ENCODE peak calls at places on chromosomes 3 and 15, in eight cellular contexts. N is neuronal stem cell; K is naive thymus-derived CD4-positive, alpha-beta T cell; G is uterus; W is PC-9; C is cardiac muscle cell; I is astrocyte; R is colonic mucosa. Q is an unnamed sample. For H3K9me3, the result is how much of the 10 kb centered on the place peaks cover.

GRCh38 chr3:12107071-12107713 is 51.5 kb downstream of the TIMP4 start:
- DNase-seq in I (no peak), C (no peak), G (no peak), R (no peak), W (no peak), K (no peak), N (no peak), Q (no peak)

GRCh38 chr3:15969874-15970640 is 172.3 kb upstream of the ANKRD28 start:
- DNase-seq in N (no peak), C (no peak), K (no peak), I (no peak), R (no peak), W (no peak), G (no peak), Q (no peak)

GRCh38 chr15:23403550-23403949 is 43.5 kb downstream of the GOLGA6L2 start:
- DNase-seq in W (no peak), N (no peak), R (no peak), K (no peak), I (no peak), G (no peak), C (no peak), Q (peak)

GRCh38 chr3:71926242-71926560 is 141.3 kb upstream of the PROK2 start:
- DNase-seq in N (no peak), I (no peak), G (peak), C (peak), R (peak), K (no peak), W (no peak), Q (no peak)

GRCh38 chr3:195086341-195086740 is 184.6 kb downstream of the XXYLT1 start:
- DNase-seq in G (no peak), I (no peak), K (peak), C (no peak), N (no peak), W (no peak), R (no peak), Q (no peak)

GRCh38 chr15:33309602-33310276 is 1.0 kb upstream of the RYR3 start:
- DNase-seq in N (peak), W (no peak), G (peak), I (no peak), R (peak), C (peak), K (no peak), Q (no peak)

GRCh38 chr15:90865702-90866101 is 2.7 kb upstream of the FURIN start:
- DNase-seq in W (no peak), G (no peak), N (no peak), I (no peak), R (no peak), K (no peak), C (no peak), Q (no peak)

GRCh38 chr3:4739289-4740236 is 239.7 kb upstream of the BHLHE40 start:
- DNase-seq in K (no peak), R (no peak), N (no peak), G (no peak), W (no peak), C (no peak), I (no peak), Q (no peak)

GRCh38 chr15:51849866-51850265 is 20.4 kb downstream of the TMOD3 start:
- DNase-seq in N (no peak), R (no peak), I (no peak), W (no peak), G (no peak), K (no peak), C (no peak), Q (no peak)

GRCh38 chr15:77419050-77419835 is 661 bp downstream of the PEAK1 start:
- DNase-seq in N (peak), R (peak), I (peak), C (peak), K (peak), G (peak), W (no peak), Q (peak)

GRCh38 chr3:124174463-124174862 is 182.5 kb upstream of the ROPN1 start:
- DNase-seq in C (peak), N (no peak), W (no peak), R (no peak), G (peak), K (no peak), I (no peak), Q (peak)

GRCh38 chr3:56926513-56927282 is 124.9 kb upstream of the ARHGEF3 start:
- DNase-seq in G (peak), N (no peak), K (no peak), I (peak), C (no peak), R (no peak), W (no peak), Q (no peak)

GRCh38 chr3:106428565-106428994 is 559.8 kb upstream of the CBLB start:
- DNase-seq in K (no peak), C (no peak), R (no peak), W (peak), I (peak), N (no peak), G (peak), Q (no peak)

GRCh38 chr3:6753536-6753935 is 107.4 kb upstream of the GRM7 start:
- DNase-seq in K (no peak), C (no peak), G (no peak), W (no peak), R (peak), I (no peak), N (no peak), Q (no peak)

GRCh38 chr3:59772416-59773408 is 722.9 kb upstream of the CFAP20DC start:
- DNase-seq in N (no peak), W (no peak), R (no peak), C (peak), I (no peak), G (no peak), K (peak), Q (no peak)

GRCh38 chr15:88605507-88606436 is 15.4 kb upstream of the AEN start:
- DNase-seq in R (no peak), I (no peak), N (peak), K (peak), W (no peak), C (peak), G (no peak), Q (peak)

GRCh38 chr3:42288385-42288784 is 22.4 kb upstream of the CCK start:
- DNase-seq in C (no peak), I (no peak), N (no peak), W (peak), K (no peak), R (peak), G (no peak), Q (no peak)

GRCh38 chr15:57259511-57260143 is 116.7 kb upstream of the CGNL1 start:
- DNase-seq in W (no peak), N (peak), K (no peak), R (peak), I (no peak), C (peak), G (no peak), Q (no peak)

GRCh38 chr3:17420668-17421067 is 321.8 kb downstream of the TBC1D5 start:
- DNase-seq in N (no peak), I (no peak), R (no peak), W (no peak), C (no peak), K (no peak), G (no peak), Q (no peak)

GRCh38 chr3:73324203-73325155 is 263.0 kb downstream of the EBLN2 start:
- DNase-seq in I (peak), K (no peak), G (peak), R (peak), N (no peak), W (no peak), C (no peak), Q (no peak)

GRCh38 chr3:73556520-73557371 is 68.0 kb downstream of the PDZRN3 start:
- DNase-seq in K (no peak), R (no peak), C (peak), W (no peak), G (no peak), N (no peak), I (no peak), Q (no peak)

GRCh38 chr3:136343873-136344281 is 93.7 kb downstream of the PCCB start:
- DNase-seq in C (peak), N (no peak), R (peak), W (peak), I (peak), K (no peak), G (peak), Q (peak)

GRCh38 chr3:112074006-112074405 is 12.2 kb upstream of the C3orf52 start:
- DNase-seq in W (peak), I (peak), N (no peak), C (no peak), R (no peak), K (no peak), G (no peak), Q (no peak)

GRCh38 chr15:63605036-63605435 is 7.8 kb downstream of the FBXL22 start:
- DNase-seq in R (no peak), N (no peak), W (no peak), C (no peak), I (no peak), K (no peak), G (no peak), Q (no peak)

GRCh38 chr3:42505849-42506410 is 3.5 kb downstream of the VIPR1 start:
- DNase-seq in K (no peak), N (no peak), W (no peak), R (peak), C (no peak), I (no peak), G (peak), Q (no peak)

GRCh38 chr15:48119277-48119676 is 1.5 kb upstream of the SLC24A5 start:
- DNase-seq in C (no peak), R (no peak), W (no peak), N (no peak), K (no peak), G (no peak), I (no peak), Q (no peak)

GRCh38 chr15:85542895-85543331 is 162.5 kb downstream of the AKAP13 start:
- DNase-seq in W (peak), R (no peak), G (no peak), I (no peak), C (no peak), K (no peak), N (no peak), Q (no peak)

GRCh38 chr3:65246561-65246960 is 558.8 kb upstream of the ADAMTS9 start:
- DNase-seq in G (no peak), N (no peak), R (no peak), C (no peak), W (no peak), I (peak), K (no peak), Q (no peak)

GRCh38 chr3:18635215-18635614 is 210.1 kb upstream of the SATB1 start:
- DNase-seq in C (no peak), W (no peak), R (no peak), N (no peak), K (no peak), I (no peak), G (no peak), Q (no peak)

GRCh38 chr3:53252105-53252946 is 3.5 kb downstream of the TKT start:
- DNase-seq in G (no peak), N (no peak), K (no peak), C (no peak), I (peak), W (peak), R (no peak), Q (no peak)

GRCh38 chr3:124149774-124150173 is 157.8 kb upstream of the ROPN1 start:
- DNase-seq in G (no peak), I (no peak), W (no peak), R (no peak), C (no peak), K (no peak), N (no peak), Q (no peak)

GRCh38 chr15:26224266-26224665 is 361.1 kb upstream of the ATP10A start:
- DNase-seq in G (no peak), W (no peak), N (no peak), K (no peak), I (no peak), C (no peak), R (no peak), Q (no peak)
- H3K9me3 ChIP-seq in G (under half), W (under half), N (under half), K (under half), I (under half), C (under half), R (under half), Q (under half)

DNA sequence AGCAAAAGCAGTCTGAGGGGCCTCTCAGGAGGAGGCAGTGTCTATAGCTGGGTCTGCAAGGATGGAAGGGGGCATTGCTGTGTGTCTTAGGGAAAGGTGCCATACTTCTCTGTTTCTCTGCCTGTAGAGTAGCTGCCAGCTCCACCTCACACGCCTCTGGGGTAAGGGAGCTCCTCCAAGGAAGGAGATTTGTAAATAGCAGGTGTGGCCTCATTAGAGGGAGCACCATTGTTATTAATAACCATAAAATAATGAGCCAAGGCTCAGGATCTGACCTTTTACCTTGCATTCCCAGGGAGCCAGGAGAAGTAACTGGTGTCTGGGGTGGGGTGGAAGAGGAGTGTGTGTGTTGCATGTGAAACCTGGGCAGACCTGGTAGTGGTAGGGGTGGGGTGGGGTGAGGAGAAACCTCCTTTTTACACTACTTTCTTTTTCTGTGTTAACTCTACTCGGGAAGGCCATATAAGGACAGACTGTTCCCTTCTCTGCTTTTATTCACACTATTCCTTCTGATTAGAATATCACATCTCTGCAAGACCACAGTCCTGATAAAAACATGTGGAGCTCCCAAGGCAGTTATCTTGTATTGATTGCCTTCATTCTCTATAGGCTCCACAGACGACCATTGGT is 2.2 kb upstream of the C15orf39 start:
- DNase-seq in N (no peak), G (no peak), R (no peak), W (no peak), K (no peak), I (no peak), C (no peak), Q (no peak)
- H3K4me3 ChIP-seq in N (no peak), G (no peak), R (no peak), W (no peak), K (no peak), I (no peak), C (no peak), Q (no peak)

GRCh38 chr3:110577856-110578255 is 493.8 kb upstream of the NECTIN3 start:
- DNase-seq in R (no peak), G (no peak), C (no peak), W (no peak), K (no peak), I (no peak), N (no peak), Q (no peak)

GRCh38 chr3:110579841-110580550 is 491.6 kb upstream of the NECTIN3 start:
- DNase-seq in W (no peak), C (no peak), R (no peak), G (no peak), N (no peak), K (no peak), I (peak), Q (no peak)

GRCh38 chr3:110589381-110589780 is 482.2 kb upstream of the NECTIN3 start:
- DNase-seq in C (no peak), K (no peak), N (no peak), W (no peak), I (no peak), R (no peak), G (no peak), Q (no peak)

GRCh38 chr3:110583373-110583935 is 488.2 kb upstream of the NECTIN3 start:
- DNase-seq in C (peak), N (peak), G (no peak), R (no peak), K (no peak), W (peak), I (no peak), Q (no peak)
- H3K27ac ChIP-seq in C (peak), N (no peak), G (no peak), R (no peak), K (no peak), W (peak), I (no peak), Q (no peak)

GRCh38 chr3:44596631-44597030 is 11.9 kb downstream of the ZNF660 start:
- DNase-seq in N (no peak), R (no peak), G (no peak), K (no peak), W (no peak), C (no peak), I (no peak), Q (no peak)
- H3K9me3 ChIP-seq in N (under half), R (under half), G (under half), K (under half), W (under half), C (under half), I (under half), Q (under half)

GRCh38 chr3:115839246-115839645 is 215.9 kb downstream of the GAP43 start:
- DNase-seq in K (no peak), G (no peak), C (no peak), W (no peak), R (no peak), I (no peak), N (no peak), Q (no peak)
- H3K4me3 ChIP-seq in K (no peak), G (no peak), C (no peak), W (no peak), R (no peak), I (no peak), N (no peak), Q (no peak)

GRCh38 chr15:73841756-73842590 is 31.4 kb upstream of the TBC1D21 start:
- DNase-seq in N (no peak), I (no peak), G (no peak), K (no peak), W (no peak), C (peak), R (no peak), Q (no peak)
- H3K27ac ChIP-seq in N (no peak), I (no peak), G (no peak), K (no peak), W (no peak), C (no peak), R (no peak), Q (no peak)